ENCODE peak calls at places on chromosomes 2 and 18, in seven cellular contexts. Y is NAMALWA, E is AG09319, U is body of pancreas, I is A172, M is NCI-H69, Z is AG09309. D is an unnamed sample.
A peak's percentile ranks its signal among the peaks of the same experiment; 100 is the strongest.

GRCh38 chr2:163906410-163906809 is 170.6 kb upstream of the FIGN start:
- DNase-seq in Y (no peak), M (no peak), E (no peak), U (no peak), Z (no peak), I (no peak), D (no peak)

GRCh38 chr18:3906072-3906471 is 456.1 kb downstream of the TGIF1 start:
- DNase-seq in I (no peak), Z (no peak), E (no peak), M (no peak), U (no peak), Y (no peak), D (no peak)

GRCh38 chr2:10614940-10615339 is 74.8 kb downstream of the NOL10 start:
- DNase-seq in U (no peak), Y (no peak), Z (no peak), M (peak; percentile 89), E (no peak), I (no peak), D (no peak)

GRCh38 chr2:169965495-169965894 is 138.2 kb downstream of the UBR3 start:
- DNase-seq in Y (no peak), I (peak; percentile 37), M (no peak), U (no peak), Z (no peak), E (no peak), D (no peak)

GRCh38 chr2:116980354-116980753 is 834.1 kb upstream of the DDX18 start:
- DNase-seq in Y (no peak), M (no peak), I (no peak), U (no peak), Z (no peak), E (no peak), D (no peak)

GRCh38 chr2:3399829-3400228 is 20.3 kb downstream of the TRAPPC12 start:
- DNase-seq in U (no peak), M (no peak), Y (no peak), I (no peak), E (no peak), Z (no peak), D (no peak)

GRCh38 chr2:29336334-29336733 is 221.1 kb downstream of the CLIP4 start:
- DNase-seq in Z (no peak), U (no peak), Y (no peak), E (no peak), M (peak; percentile 85), I (no peak), D (no peak)

GRCh38 chr18:13221821-13222220 is 3.3 kb downstream of the LDLRAD4 start:
- DNase-seq in Z (no peak), Y (no peak), I (peak; percentile 51), E (no peak), M (peak; percentile 96), U (no peak), D (no peak)

GRCh38 chr18:39178171-39178570 is 1612.6 kb upstream of the CELF4 start:
- DNase-seq in E (no peak), Z (no peak), Y (no peak), M (no peak), U (no peak), I (no peak), D (no peak)

GRCh38 chr2:17713291-17713690 is 40.3 kb downstream of the SMC6 start:
- DNase-seq in M (no peak), Z (no peak), E (no peak), I (no peak), U (no peak), Y (no peak), D (no peak)

GRCh38 chr2:20625920-20626697 is 24.8 kb downstream of the HS1BP3 start:
- DNase-seq in I (peak; percentile 74), Z (no peak), E (no peak), M (peak; percentile 39), Y (no peak), U (no peak), D (peak; percentile 57)

GRCh38 chr2:234950730-234951385 is 959 bp upstream of the SH3BP4 start:
- DNase-seq in E (no peak), U (no peak), Y (no peak), I (no peak), M (no peak), Z (no peak), D (no peak)

GRCh38 chr2:184769038-184769437 is 170.7 kb downstream of the ZNF804A start:
- DNase-seq in E (no peak), M (no peak), U (no peak), Z (no peak), I (peak; percentile 15), Y (no peak), D (no peak)

GRCh38 chr2:222795671-222796357 is 65.0 kb upstream of the ACSL3 start:
- DNase-seq in Y (no peak), E (no peak), U (no peak), Z (no peak), I (no peak), M (peak; percentile 33), D (no peak)

GRCh38 chr18:44758821-44759624 is 78.3 kb downstream of the SETBP1 start:
- DNase-seq in I (no peak), Y (peak; percentile 95), Z (no peak), M (no peak), U (no peak), E (no peak), D (no peak)

GRCh38 chr18:3213231-3214059 is 6.3 kb downstream of the MYOM1 start:
- DNase-seq in U (no peak), E (no peak), I (peak; percentile 5), M (no peak), Y (peak; percentile 19), Z (no peak), D (no peak)

GRCh38 chr2:71952572-71953188 is 195.0 kb downstream of the CYP26B1 start:
- DNase-seq in U (no peak), Z (no peak), E (no peak), Y (no peak), M (no peak), I (no peak), D (no peak)

GRCh38 chr18:22152093-22152492 is 17.3 kb upstream of the GATA6 start:
- DNase-seq in U (no peak), Y (no peak), I (peak; percentile 4), Z (no peak), E (no peak), M (no peak), D (no peak)

GRCh38 chr2:29147963-29148362 is 32.7 kb downstream of the CLIP4 start:
- DNase-seq in M (no peak), U (no peak), Z (no peak), I (no peak), E (no peak), Y (no peak), D (no peak)

GRCh38 chr2:85033388-85033787 is 62.4 kb downstream of the KCMF1 start:
- DNase-seq in M (no peak), Z (no peak), Y (no peak), E (no peak), I (no peak), U (no peak), D (no peak)

GRCh38 chr2:101811226-101812015 is 113.9 kb downstream of the MAP4K4 start:
- DNase-seq in U (no peak), E (no peak), Z (no peak), M (peak; percentile 83), I (no peak), Y (no peak), D (no peak)

GRCh38 chr18:3458378-3458777 is 8.4 kb downstream of the TGIF1 start:
- DNase-seq in I (no peak), M (no peak), U (no peak), Y (no peak), Z (no peak), E (no peak), D (no peak)

GRCh38 chr2:212535963-212536362 is 2.6 kb downstream of the ERBB4 start:
- DNase-seq in Y (no peak), M (peak; percentile 92), Z (no peak), U (no peak), E (no peak), I (no peak), D (no peak)

GRCh38 chr2:11573418-11574175 is 39.8 kb downstream of the GREB1 start:
- DNase-seq in M (no peak), E (no peak), Z (peak; percentile 18), Y (no peak), I (peak; percentile 94), U (no peak), D (peak; percentile 25)

GRCh38 chr2:31688282-31688681 is 107.5 kb upstream of the SRD5A2 start:
- DNase-seq in I (no peak), E (no peak), Y (peak; percentile 43), M (no peak), U (no peak), Z (no peak), D (no peak)

GRCh38 chr2:165610591-165611029 is 141.1 kb downstream of the CSRNP3 start:
- DNase-seq in M (no peak), Z (no peak), I (no peak), U (no peak), Y (peak; percentile 25), E (no peak), D (no peak)

GRCh38 chr18:50902797-50903196 is 23.9 kb downstream of the ME2 start:
- DNase-seq in Y (no peak), E (no peak), M (peak; percentile 72), Z (no peak), U (no peak), I (no peak), D (no peak)

GRCh38 chr2:102618452-102619413 is 620 bp upstream of the SLC9A2 start:
- DNase-seq in E (no peak), U (peak; percentile 13), M (no peak), I (no peak), Z (no peak), Y (no peak), D (peak; percentile 60)

GRCh38 chr18:48929951-48930713 is 20.6 kb downstream of the SMAD7 start:
- DNase-seq in M (peak; percentile 58), U (peak; percentile 81), E (no peak), I (no peak), Z (peak; percentile 83), Y (no peak), D (no peak)

GRCh38 chr2:138572318-138572717 is 70.7 kb downstream of the SPOPL start:
- DNase-seq in U (no peak), Z (no peak), Y (no peak), I (no peak), M (peak; percentile 27), E (no peak), D (no peak)

GRCh38 chr2:70161069-70161534 is 29.7 kb downstream of the C2orf42 start:
- DNase-seq in I (peak; percentile 16), E (no peak), U (no peak), Y (no peak), Z (no peak), M (no peak), D (no peak)

GRCh38 chr2:204293884-204294535 is 251.3 kb upstream of the PARD3B start:
- DNase-seq in I (no peak), U (no peak), M (no peak), Y (no peak), E (no peak), Z (no peak), D (no peak)

GRCh38 chr2:70111752-70112591 is 24.7 kb downstream of the PCBP1 start:
- DNase-seq in Y (no peak), M (peak; percentile 55), Z (no peak), I (no peak), U (no peak), E (no peak), D (no peak)

GRCh38 chr2:19746137-19746585 is 155.6 kb downstream of the TTC32 start:
- DNase-seq in I (no peak), Z (no peak), Y (peak; percentile 63), U (no peak), M (no peak), E (no peak), D (no peak)

GRCh38 chr2:86480105-86480504 is 38.9 kb downstream of the KDM3A start:
- DNase-seq in U (no peak), Z (no peak), Y (no peak), E (no peak), M (no peak), I (no peak), D (peak; percentile 46)

GRCh38 chr2:147927053-147927588 is 82.3 kb downstream of the ACVR2A start:
- DNase-seq in U (no peak), I (no peak), M (no peak), Y (no peak), Z (no peak), E (no peak), D (no peak)

GRCh38 chr2:191714925-191715324 is 37.0 kb downstream of the NABP1 start:
- DNase-seq in I (no peak), U (no peak), M (peak; percentile 35), Y (no peak), Z (no peak), E (no peak), D (no peak)

GRCh38 chr2:47359375-47359868 is 43.5 kb upstream of the MSH2 start:
- DNase-seq in Z (no peak), Y (no peak), I (no peak), E (no peak), M (no peak), U (no peak), D (no peak)